ENCODE peak calls at places on chromosomes 13 and 19, in ten cellular contexts. S, U, K, F, E, D, W, R, X and J are unnamed samples.

GRCh38 chr13:67048793-67049150 is 181.4 kb downstream of the PCDH9 start:
- DNase-seq in S (no peak), U (no peak), K (no peak), F (no peak), E (peak; percentile 82), D (no peak), W (peak; percentile 15), R (peak; percentile 85), X (peak; percentile 44), J (no peak)

GRCh38 chr19:47125669-47125938 is 5.0 kb upstream of the SAE1 start:
- DNase-seq in S (no peak), U (no peak), K (no peak), F (no peak), E (no peak), D (no peak), W (no peak), R (no peak), X (no peak), J (no peak)

GRCh38 chr19:29770653-29771052 is 41.1 kb upstream of the CCNE1 start:
- DNase-seq in S (no peak), U (no peak), K (no peak), F (no peak), E (no peak), D (no peak), W (no peak), R (no peak), X (no peak), J (no peak)

GRCh38 chr19:46976845-46977320 is 42.8 kb upstream of the NPAS1 start:
- DNase-seq in S (no peak), U (no peak), K (peak; percentile 74), F (no peak), E (peak; percentile 55), D (no peak), W (peak; percentile 93), R (peak; percentile 79), X (no peak), J (no peak)

GRCh38 chr19:3821857-3822364 is 35.7 kb upstream of the MATK start:
- DNase-seq in S (peak; percentile 88), U (peak; percentile 69), K (peak; percentile 81), F (no peak), E (peak; percentile 10), D (no peak), W (peak; percentile 15), R (peak; percentile 54), X (peak; percentile 96), J (peak; percentile 76)

GRCh38 chr13:99316657-99317244 is 9.6 kb upstream of the GPR183 start:
- DNase-seq in S (no peak), U (no peak), K (no peak), F (no peak), E (no peak), D (no peak), W (no peak), R (no peak), X (no peak), J (no peak)

GRCh38 chr13:30743319-30744055 is 8.1 kb downstream of the ALOX5AP start:
- DNase-seq in S (no peak), U (no peak), K (no peak), F (peak; percentile 98), E (peak; percentile 99), D (no peak), W (peak; percentile 97), R (peak; percentile 96), X (peak; percentile 95), J (no peak)

GRCh38 chr19:850221-850978 is 1.7 kb upstream of the ELANE start:
- DNase-seq in S (no peak), U (no peak), K (peak; percentile 51), F (no peak), E (peak; percentile 81), D (no peak), W (peak; percentile 95), R (peak; percentile 99), X (peak; percentile 99), J (no peak)

GRCh38 chr13:25965596-25965995 is 86.2 kb downstream of the SHISA2 start:
- DNase-seq in S (no peak), U (no peak), K (no peak), F (no peak), E (no peak), D (no peak), W (no peak), R (no peak), X (no peak), J (no peak)

GRCh38 chr13:111525320-111526118 is 205.1 kb downstream of the TEX29 start:
- DNase-seq in S (no peak), U (no peak), K (no peak), F (no peak), E (no peak), D (no peak), W (no peak), R (no peak), X (no peak), J (no peak)

GRCh38 chr13:111530137-111530536 is 209.7 kb downstream of the TEX29 start:
- DNase-seq in S (no peak), U (no peak), K (no peak), F (no peak), E (no peak), D (no peak), W (no peak), R (no peak), X (no peak), J (no peak)

GRCh38 chr13:111531505-111531904 is 211.1 kb downstream of the TEX29 start:
- DNase-seq in S (no peak), U (no peak), K (no peak), F (peak; percentile 4), E (peak; percentile 0), D (peak; percentile 36), W (peak; percentile 3), R (peak; percentile 3), X (no peak), J (no peak)

GRCh38 chr13:111526922-111527321 is 206.5 kb downstream of the TEX29 start:
- DNase-seq in S (no peak), U (no peak), K (no peak), F (no peak), E (no peak), D (no peak), W (no peak), R (no peak), X (no peak), J (no peak)

DNA sequence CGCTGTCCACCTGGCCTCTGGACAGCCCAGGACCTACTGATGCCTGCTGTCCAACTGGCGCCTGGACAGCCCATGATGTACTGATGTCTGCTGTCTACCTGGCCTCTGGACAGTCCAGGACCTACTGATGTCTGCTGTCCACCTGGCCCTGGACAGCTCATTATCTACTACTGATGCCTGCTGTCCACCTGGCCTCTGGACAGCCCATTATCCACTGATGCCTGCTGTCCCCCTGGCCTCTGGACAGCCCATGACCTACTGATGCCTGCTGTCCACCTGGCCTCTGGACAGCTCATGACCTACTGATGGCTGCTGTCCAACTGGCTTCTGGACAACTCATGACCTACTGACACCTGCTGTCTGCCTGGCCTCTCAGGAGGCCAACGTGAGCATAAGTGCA is 208.1 kb downstream of the TEX29 start:
- DNase-seq in S (no peak), U (no peak), K (no peak), F (no peak), E (no peak), D (no peak), W (no peak), R (no peak), X (no peak), J (no peak)
- H3K4me3 ChIP-seq in S (no peak overlapping the region), U (no peak overlapping the region), K (no peak overlapping the region), F (no peak overlapping the region), E (no peak overlapping the region), D (no peak overlapping the region), W (no peak overlapping the region), R (no peak overlapping the region), X (no peak overlapping the region), J (no peak overlapping the region)

DNA sequence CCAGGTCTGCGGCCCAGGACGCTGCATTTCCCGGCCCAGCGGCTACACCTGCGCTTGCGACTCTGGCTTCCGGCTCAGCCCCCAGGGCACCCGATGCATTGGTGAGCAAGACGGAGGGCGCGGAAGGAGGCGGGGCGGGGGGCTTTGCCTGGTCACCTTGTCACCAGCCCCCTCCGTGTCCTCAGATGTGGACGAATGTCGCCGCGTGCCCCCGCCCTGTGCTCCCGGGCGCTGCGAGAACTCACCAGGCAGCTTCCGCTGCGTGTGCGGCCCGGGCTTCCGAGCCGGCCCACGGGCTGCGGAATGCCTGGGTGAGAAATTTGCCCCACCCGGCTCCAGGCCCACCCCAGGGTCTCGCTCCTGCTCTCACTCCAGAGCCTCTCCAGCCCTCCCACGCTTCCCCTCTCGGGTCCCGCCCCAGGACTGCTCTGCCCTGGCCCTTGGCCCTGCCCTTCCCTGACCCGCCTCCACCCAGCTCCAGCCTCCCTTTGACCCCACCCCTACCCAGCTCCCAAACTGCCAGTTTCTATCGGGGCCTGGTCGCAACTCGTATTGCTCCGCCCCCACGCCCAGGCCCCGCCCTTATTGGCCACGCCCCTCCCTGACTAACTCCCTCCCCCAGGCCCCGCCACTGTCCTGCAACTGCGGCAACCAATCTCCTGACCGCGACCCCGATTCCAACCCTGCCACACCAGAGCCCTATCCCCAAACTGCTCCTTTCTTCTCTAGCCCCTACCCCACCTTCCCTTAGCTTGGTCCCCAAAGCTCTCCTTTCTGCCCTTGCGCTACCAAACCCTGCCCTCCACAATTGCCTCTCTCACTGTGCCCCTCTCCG is 8.6 kb downstream of the LTBP4 start:
- DNase-seq in S (peak; percentile 85), U (peak; percentile 64), K (peak; percentile 94), F (peak; percentile 79), E (no peak), D (peak; percentile 70), W (peak; percentile 88), R (peak; percentile 67), X (peak; percentile 100), J (peak; percentile 70)
- H3K4me3 ChIP-seq in S (peak overlapping the region; percentile 37), U (peak overlapping the region; percentile 53), K (peak overlapping the region; percentile 52), F (peak overlapping the region; percentile 51), E (no peak overlapping the region), D (peak overlapping the region; percentile 44), W (peak overlapping the region; percentile 60), R (peak overlapping the region; percentile 19), X (peak overlapping the region; percentile 71), J (peak overlapping the region; percentile 29)

GRCh38 chr19:18206018-18206417 is 2.2 kb upstream of the RAB3A start:
- DNase-seq in S (no peak), U (no peak), K (no peak), F (no peak), E (no peak), D (no peak), W (no peak), R (no peak), X (no peak), J (no peak)
- H3K4me3 ChIP-seq in S (no peak overlapping the region), U (no peak overlapping the region), K (peak overlapping the region; percentile 62), F (no peak overlapping the region), E (no peak overlapping the region), D (peak overlapping the region; percentile 69), W (no peak overlapping the region), R (no peak overlapping the region), X (no peak overlapping the region), J (no peak overlapping the region)

GRCh38 chr13:79880820-79881219 is 399.9 kb downstream of the NDFIP2 start:
- DNase-seq in S (no peak), U (no peak), K (no peak), F (no peak), E (no peak), D (no peak), W (no peak), R (peak; percentile 41), X (no peak), J (no peak)

GRCh38 chr13:79883216-79883615 is 402.3 kb downstream of the NDFIP2 start:
- DNase-seq in S (no peak), U (no peak), K (no peak), F (no peak), E (no peak), D (no peak), W (no peak), R (no peak), X (no peak), J (no peak)

DNA sequence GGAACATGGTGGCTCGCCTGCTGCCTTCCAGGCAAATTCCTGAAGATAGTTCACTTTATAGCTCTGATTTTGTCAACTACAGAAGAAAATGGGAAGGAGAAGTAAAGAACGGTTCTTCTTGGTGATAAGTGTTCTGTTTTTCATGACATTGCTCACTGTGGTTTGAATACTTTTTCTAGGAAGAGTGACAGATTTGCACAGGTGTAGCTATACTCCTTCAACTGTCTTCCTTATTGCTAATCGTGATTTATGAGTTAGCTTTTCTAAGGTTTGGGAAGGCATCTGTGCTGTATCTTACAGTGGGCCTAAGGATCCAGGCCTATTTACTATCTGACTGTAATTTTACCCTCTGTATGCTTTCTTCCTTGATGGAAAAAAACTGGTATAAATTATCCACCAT is 405.6 kb downstream of the NDFIP2 start:
- DNase-seq in S (no peak), U (no peak), K (no peak), F (no peak), E (no peak), D (no peak), W (no peak), R (no peak), X (no peak), J (no peak)
- H3K4me3 ChIP-seq in S (no peak overlapping the region), U (no peak overlapping the region), K (no peak overlapping the region), F (no peak overlapping the region), E (no peak overlapping the region), D (no peak overlapping the region), W (no peak overlapping the region), R (no peak overlapping the region), X (no peak overlapping the region), J (no peak overlapping the region)